ENCODE peak calls at places on chromosomes 3 and 15, in six cellular contexts. T is adrenal gland; P is RWPE2; W is CD8-positive, alpha-beta T cell; M is mucosa of descending colon; C is cardiac muscle cell. A is an unnamed sample. For H3K4me1, the result is how much of the 10 kb centered on the place peaks cover.

GRCh38 chr15:44710236-44711088 is 661 bp downstream of the PATL2 start:
- DNase-seq in T (no peak), P (no peak), W (no peak), M (no peak), C (peak), A (peak)

GRCh38 chr3:116263842-116264545 is 181.3 kb downstream of the LSAMP start:
- DNase-seq in T (no peak), P (no peak), W (no peak), M (no peak), C (peak), A (no peak)

GRCh38 chr15:28021281-28022039 is 77.7 kb downstream of the OCA2 start:
- DNase-seq in T (peak), P (peak), W (no peak), M (peak), C (peak), A (peak)

GRCh38 chr15:26438718-26439117 is 334.1 kb downstream of the GABRB3 start:
- DNase-seq in T (no peak), P (no peak), W (no peak), M (no peak), C (no peak), A (no peak)

GRCh38 chr3:42830437-42831320 is 21.4 kb downstream of the ACKR2 start:
- DNase-seq in T (no peak), P (no peak), W (no peak), M (no peak), C (peak), A (no peak)

GRCh38 chr3:71217640-71218222 is 365.8 kb downstream of the FOXP1 start:
- DNase-seq in T (no peak), P (no peak), W (no peak), M (no peak), C (no peak), A (no peak)

GRCh38 chr15:70426065-70426821 is 328.5 kb upstream of the TLE3 start:
- DNase-seq in T (no peak), P (no peak), W (no peak), M (no peak), C (no peak), A (no peak)

GRCh38 chr15:60350121-60350520 is 47.7 kb downstream of the ANXA2 start:
- DNase-seq in T (no peak), P (no peak), W (no peak), M (no peak), C (no peak), A (no peak)

GRCh38 chr3:32961189-32961715 is 9.8 kb downstream of the CCR4 start:
- DNase-seq in T (no peak), P (no peak), W (no peak), M (no peak), C (no peak), A (no peak)

GRCh38 chr15:71110800-71111565 is 4.3 kb upstream of the THSD4 start:
- DNase-seq in T (no peak), P (no peak), W (no peak), M (no peak), C (no peak), A (no peak)

GRCh38 chr3:71421820-71422566 is 161.5 kb downstream of the FOXP1 start:
- DNase-seq in T (no peak), P (no peak), W (no peak), M (no peak), C (no peak), A (no peak)

GRCh38 chr15:85329561-85330421 is 50.6 kb upstream of the AKAP13 start:
- DNase-seq in T (no peak), P (no peak), W (no peak), M (no peak), C (peak), A (peak)

GRCh38 chr15:77858677-77859490 is 218.6 kb downstream of the TBC1D2B start:
- DNase-seq in T (no peak), P (no peak), W (no peak), M (peak), C (no peak), A (peak)

DNA sequence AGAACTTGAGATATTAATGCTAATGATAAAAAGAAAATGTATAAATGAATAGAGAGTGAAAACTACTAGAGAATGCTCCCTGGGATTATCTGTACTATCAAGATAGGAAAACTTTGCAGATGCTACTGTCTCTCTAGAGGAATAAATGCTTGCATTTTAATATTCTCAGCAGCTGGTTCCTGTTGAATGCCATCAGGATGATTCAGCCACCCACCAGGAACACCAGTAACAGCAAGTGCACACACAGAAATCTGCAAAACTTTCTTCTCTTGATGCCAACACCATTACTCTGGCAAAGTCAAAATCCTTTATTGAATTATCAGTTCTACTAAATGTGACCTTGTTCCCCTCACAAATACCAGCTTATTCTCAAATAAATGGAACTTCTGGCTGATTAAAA is 148.4 kb downstream of the TIGIT start:
- DNase-seq in T (no peak), P (no peak), W (no peak), M (no peak), C (peak), A (no peak)
- H3K4me1 ChIP-seq in T (under half), P (under half), W (under half), M (under half), C (under half), A (under half)

GRCh38 chr3:40468018-40468417 is 8.9 kb upstream of the ZNF619 start:
- DNase-seq in T (no peak), P (no peak), W (no peak), M (no peak), C (no peak), A (no peak)
- TF ChIP-seq CTCF in T (no peak), P (no peak), W (no peak), M (no peak), C (no peak), A (no peak)

GRCh38 chr15:63498815-63499549 is 5.4 kb upstream of the USP3 start:
- DNase-seq in T (no peak), P (no peak), W (no peak), M (no peak), C (no peak), A (no peak)
- H3K4me1 ChIP-seq in T (under half), P (under half), W (half or more), M (under half), C (under half), A (under half)

GRCh38 chr15:80402339-80402738 is 1.8 kb upstream of the ARNT2 start:
- DNase-seq in T (no peak), P (no peak), W (no peak), M (no peak), C (no peak), A (no peak)
- TF ChIP-seq CTCF in T (no peak), P (no peak), W (no peak), M (no peak), C (no peak), A (no peak)

DNA sequence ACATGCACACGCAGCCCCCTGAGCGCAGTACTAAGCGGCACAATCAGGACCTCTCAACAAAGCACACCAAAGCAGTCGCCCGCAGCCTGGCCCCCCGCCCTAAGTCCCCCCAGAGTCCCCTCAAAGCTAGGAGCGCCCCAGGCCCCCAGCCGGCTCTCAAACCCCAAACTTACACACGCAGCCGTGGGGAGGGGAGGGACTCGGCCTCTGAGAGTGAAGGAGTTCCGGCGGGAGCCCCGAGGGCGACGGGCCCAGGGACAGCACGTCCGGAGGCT is 5.5 kb downstream of the GATA2 start:
- DNase-seq in T (no peak), P (no peak), W (no peak), M (no peak), C (no peak), A (no peak)
- H3K4me1 ChIP-seq in T (under half), P (under half), W (half or more), M (under half), C (under half), A (half or more)

DNA sequence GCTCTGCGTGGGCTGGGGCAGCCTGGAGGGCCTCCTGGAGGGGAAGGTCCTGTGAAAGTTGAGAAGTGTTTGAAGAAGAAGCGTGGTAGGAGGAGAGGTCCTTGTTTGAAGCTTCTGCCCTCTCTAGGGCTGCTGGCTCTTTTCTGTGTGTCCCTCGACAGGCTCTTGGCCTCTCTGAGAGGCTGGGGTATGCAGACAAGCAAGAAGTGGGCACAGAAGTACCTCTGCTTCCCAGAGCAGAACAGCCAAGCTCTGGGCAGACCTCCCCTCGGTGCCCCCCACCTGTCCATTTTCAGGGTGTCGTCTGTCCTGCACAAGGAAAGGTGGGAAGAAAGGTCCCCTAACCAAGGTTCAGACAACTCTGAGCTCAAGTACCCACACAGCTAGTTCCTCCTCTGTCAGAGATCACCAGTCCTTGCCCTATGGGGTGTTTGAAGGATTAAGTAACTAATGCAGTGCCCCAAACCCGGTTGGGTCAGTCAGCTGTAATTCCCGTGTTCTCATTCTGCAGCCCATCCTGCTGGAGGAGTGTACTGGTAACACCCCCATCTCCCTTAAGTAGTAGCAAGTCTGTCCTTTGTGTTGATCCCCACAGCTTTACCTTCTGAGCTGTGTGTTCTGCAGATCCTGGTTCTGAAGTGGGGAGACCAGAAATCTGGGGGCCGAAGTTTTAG is 6.3 kb downstream of the CSK start:
- DNase-seq in T (no peak), P (no peak), W (no peak), M (no peak), C (no peak), A (no peak)
- TF ChIP-seq CTCF in T (no peak), P (no peak), W (peak), M (no peak), C (no peak), A (no peak)

GRCh38 chr3:170368921-170369320 is 11.4 kb downstream of the SKIL start:
- DNase-seq in T (no peak), P (no peak), W (no peak), M (no peak), C (peak), A (no peak)
- H3K4me1 ChIP-seq in T (under half), P (under half), W (under half), M (under half), C (under half), A (under half)

DNA sequence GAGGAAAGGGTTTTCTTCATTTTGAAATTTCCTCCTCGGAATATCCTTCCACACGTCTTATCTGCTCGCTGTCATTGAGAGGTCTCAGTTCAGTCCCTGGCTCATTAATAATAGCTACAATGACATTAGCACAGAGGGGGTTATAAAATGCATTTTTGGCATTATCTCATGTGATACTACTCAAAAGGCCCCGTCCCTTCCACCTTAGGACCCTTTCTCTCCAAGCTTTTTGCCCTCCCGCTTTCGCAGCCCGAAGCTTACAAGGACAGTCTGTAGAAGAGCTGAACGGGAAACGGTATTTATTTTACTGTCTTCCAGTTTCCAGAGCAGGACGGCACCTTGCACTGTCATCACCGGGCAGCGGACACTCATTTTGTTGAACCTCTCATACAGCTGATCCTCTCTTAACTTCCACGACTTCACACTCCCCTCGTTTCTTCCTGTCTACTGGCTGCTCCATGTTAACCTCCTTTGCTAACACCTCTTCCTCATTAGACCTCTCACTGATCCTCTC is 5.6 kb upstream of the PLEKHO2 start:
- DNase-seq in T (no peak), P (no peak), W (no peak), M (no peak), C (no peak), A (no peak)
- TF ChIP-seq CTCF in T (no peak), P (peak), W (no peak), M (no peak), C (no peak), A (no peak)

A was measured in body of pancreas.